ENCODE peak calls at places on chromosomes 3 and 15, in eight cellular contexts. H, T, I, O, R, N, V and E are unnamed samples.

GRCh38 chr3:9878700-9879099 is 1.4 kb downstream of the CIDEC start:
- DNase-seq in H (no peak), N (no peak), I (no peak), V (no peak), R (no peak), T (peak; percentile 58), O (peak; percentile 77), E (no peak)

GRCh38 chr3:27900316-27900715 is 178.2 kb upstream of the EOMES start:
- DNase-seq in V (no peak), H (peak; percentile 10), I (no peak), N (no peak), T (no peak), O (no peak), R (peak; percentile 2), E (no peak)

GRCh38 chr15:78007965-78008886 is 69.3 kb downstream of the TBC1D2B start:
- DNase-seq in T (peak; percentile 83), N (peak; percentile 46), H (no peak), I (peak; percentile 86), R (no peak), V (peak; percentile 69), O (no peak), E (no peak)

GRCh38 chr3:192566706-192567290 is 160.5 kb downstream of the FGF12 start:
- DNase-seq in T (peak; percentile 92), O (peak; percentile 76), N (peak; percentile 41), I (peak; percentile 61), V (peak; percentile 71), H (peak; percentile 77), R (peak; percentile 6), E (peak; percentile 7)

GRCh38 chr3:21979706-21980105 is 228.7 kb upstream of the ZNF385D start:
- DNase-seq in N (peak; percentile 3), I (no peak), H (no peak), V (no peak), R (no peak), T (no peak), O (no peak), E (no peak)

GRCh38 chr3:124260206-124260915 is 268.4 kb upstream of the ROPN1 start:
- DNase-seq in V (peak; percentile 50), R (no peak), I (peak; percentile 60), T (peak; percentile 83), N (peak; percentile 70), O (no peak), H (no peak), E (no peak)

GRCh38 chr3:155664922-155665695 is 79.8 kb downstream of the PLCH1 start:
- DNase-seq in R (no peak), H (no peak), N (peak; percentile 9), T (peak; percentile 96), I (peak; percentile 63), O (peak; percentile 82), V (peak; percentile 56), E (no peak)

GRCh38 chr3:158539414-158540014 is 31.5 kb upstream of the MLF1 start:
- DNase-seq in T (peak; percentile 74), R (no peak), V (no peak), O (peak; percentile 55), H (peak; percentile 57), N (peak; percentile 7), I (no peak), E (peak; percentile 6)

GRCh38 chr3:70393881-70394612 is 81.6 kb upstream of the MDFIC2 start:
- DNase-seq in I (no peak), R (no peak), H (no peak), T (no peak), O (no peak), V (no peak), N (no peak), E (no peak)

GRCh38 chr15:56538901-56539545 is 74.1 kb upstream of the MNS1 start:
- DNase-seq in R (no peak), I (no peak), V (no peak), N (no peak), T (no peak), O (no peak), H (no peak), E (no peak)

GRCh38 chr3:9247361-9248231 is 1.9 kb downstream of the SRGAP3 start:
- DNase-seq in R (no peak), N (no peak), O (no peak), H (no peak), I (no peak), T (no peak), V (no peak), E (no peak)

GRCh38 chr3:60972599-60972998 is 278.7 kb downstream of the FHIT start:
- DNase-seq in I (no peak), R (no peak), T (no peak), H (no peak), V (no peak), N (no peak), O (no peak), E (no peak)

GRCh38 chr3:183307749-183308148 is 54.7 kb downstream of the B3GNT5 start:
- DNase-seq in I (no peak), H (no peak), V (no peak), O (no peak), R (no peak), N (no peak), T (no peak), E (no peak)

GRCh38 chr3:139588450-139588849 is 48.9 kb upstream of the RBP1 start:
- DNase-seq in V (no peak), I (no peak), T (no peak), O (no peak), R (no peak), H (no peak), N (no peak), E (no peak)

GRCh38 chr15:57527382-57528091 is 64.2 kb upstream of the MYZAP start:
- DNase-seq in N (peak; percentile 65), I (no peak), R (no peak), H (peak; percentile 10), T (peak; percentile 94), V (no peak), O (peak; percentile 80), E (no peak)

GRCh38 chr3:108838411-108838810 is 15.8 kb downstream of the TRAT1 start:
- DNase-seq in T (no peak), H (peak; percentile 71), N (no peak), I (no peak), R (no peak), V (no peak), O (no peak), E (no peak)

GRCh38 chr3:194397757-194398312 is 1.2 kb downstream of the GP5 start:
- DNase-seq in H (peak; percentile 30), V (no peak), T (peak; percentile 31), R (peak; percentile 6), O (no peak), I (no peak), N (no peak), E (peak; percentile 27)

GRCh38 chr15:93049914-93050534 is 39.0 kb downstream of the RGMA start:
- DNase-seq in I (no peak), N (no peak), T (no peak), V (peak; percentile 52), R (no peak), H (no peak), O (no peak), E (no peak)